ENCODE peak calls at places on chromosome X, in five cellular contexts. P, X, J, F and C are unnamed samples.

GRCh38 chrX:114976321-114976720 is 41.1 kb downstream of the IL13RA2 start:
- DNase-seq in J (no peak), X (no peak), P (no peak), F (no peak), C (no peak)

GRCh38 chrX:19377799-19378198 is 34.1 kb downstream of the PDHA1 start:
- DNase-seq in P (no peak), J (no peak), F (no peak), X (no peak), C (no peak)

GRCh38 chrX:111616786-111617185 is 64.2 kb upstream of the ALG13 start:
- DNase-seq in J (no peak), X (no peak), P (no peak), F (no peak), C (no peak)

GRCh38 chrX:10529344-10529743 is 91.0 kb downstream of the MID1 start:
- DNase-seq in J (no peak), F (no peak), P (no peak), X (no peak), C (no peak)

GRCh38 chrX:124555036-124555595 is 208.8 kb downstream of the SH2D1A start:
- DNase-seq in F (no peak), P (no peak), J (no peak), X (no peak), C (no peak)

GRCh38 chrX:150060406-150060805 is 122.1 kb upstream of the EOLA2 start:
- DNase-seq in P (no peak), F (no peak), J (no peak), X (no peak), C (no peak)

GRCh38 chrX:72037601-72038000 is 94.1 kb downstream of the RTL5 start:
- DNase-seq in X (no peak), J (no peak), P (no peak), F (no peak), C (no peak)

GRCh38 chrX:118847676-118848075 is 24.1 kb downstream of the ZCCHC12 start:
- DNase-seq in P (no peak), X (no peak), F (no peak), J (peak; percentile 34), C (no peak)

GRCh38 chrX:96987228-96987627 is 103.5 kb downstream of the RPA4 start:
- DNase-seq in X (no peak), P (no peak), J (no peak), F (no peak), C (no peak)

GRCh38 chrX:26146024-26146423 is 7.9 kb downstream of the MAGEB18 start:
- DNase-seq in X (no peak), F (no peak), P (no peak), J (no peak), C (no peak)

GRCh38 chrX:124217289-124218251 is 114.9 kb upstream of the TEX13D start:
- DNase-seq in P (no peak), X (peak; percentile 20), J (no peak), F (no peak), C (peak; percentile 44)

GRCh38 chrX:119622356-119623232 is 16.4 kb upstream of the NKRF start:
- DNase-seq in J (no peak), X (peak; percentile 46), F (no peak), P (no peak), C (no peak)

GRCh38 chrX:132119821-132120220 is 8.0 kb downstream of the FRMD7 start:
- DNase-seq in P (no peak), X (no peak), F (no peak), J (no peak), C (no peak)

GRCh38 chrX:27679281-27679680 is 89.1 kb downstream of the DCAF8L2 start:
- DNase-seq in X (no peak), F (no peak), J (no peak), P (no peak), C (no peak)

GRCh38 chrX:39871648-39872047 is 226.1 kb downstream of the BCOR start:
- DNase-seq in J (no peak), F (no peak), P (no peak), X (no peak), C (no peak)

GRCh38 chrX:23434356-23434884 is 99.8 kb downstream of the PTCHD1 start:
- DNase-seq in P (peak; percentile 37), F (peak; percentile 58), J (no peak), X (peak; percentile 66), C (no peak)

GRCh38 chrX:108696690-108697089 is 39.7 kb downstream of the IRS4 start:
- DNase-seq in F (no peak), J (no peak), P (no peak), X (no peak), C (no peak)

GRCh38 chrX:9703406-9703805 is 62.2 kb downstream of the GPR143 start:
- DNase-seq in J (no peak), F (no peak), P (no peak), X (no peak), C (no peak)

GRCh38 chrX:31423575-31424284 is 351.9 kb upstream of the FTHL17 start:
- DNase-seq in J (peak; percentile 7), X (peak; percentile 29), F (no peak), P (peak; percentile 61), C (no peak)

GRCh38 chrX:131201986-131202385 is 87.1 kb downstream of the IGSF1 start:
- DNase-seq in F (no peak), J (no peak), X (no peak), P (no peak), C (no peak)

GRCh38 chrX:3713225-3713936 is at the start of gene PRKX:
- DNase-seq in J (peak; percentile 86), X (peak; percentile 67), F (peak; percentile 75), P (peak; percentile 52), C (peak; percentile 58)

GRCh38 chrX:134173541-134174272 is 63.3 kb upstream of the CCDC160 start:
- DNase-seq in F (no peak), J (no peak), X (no peak), P (no peak), C (no peak)

GRCh38 chrX:149513713-149514427 is 8.8 kb upstream of the IDS start:
- DNase-seq in J (no peak), X (no peak), F (no peak), P (no peak), C (no peak)

GRCh38 chrX:141632124-141632523 is 42.6 kb downstream of the SPANXA2 start:
- DNase-seq in F (no peak), P (no peak), X (no peak), J (no peak), C (no peak)

GRCh38 chrX:11137543-11138139 is 26.5 kb downstream of the HCCS start:
- DNase-seq in F (no peak), J (no peak), X (no peak), P (no peak), C (no peak)

GRCh38 chrX:16882188-16882587 is 12.0 kb upstream of the RBBP7 start:
- DNase-seq in F (peak; percentile 51), X (no peak), P (peak; percentile 62), J (no peak), C (no peak)

GRCh38 chrX:68443155-68443868 is 10.0 kb upstream of the OPHN1 start:
- DNase-seq in J (no peak), F (no peak), P (no peak), X (peak; percentile 19), C (no peak)

GRCh38 chrX:13498220-13498619 is 71.2 kb upstream of the EGFL6 start:
- DNase-seq in X (no peak), F (no peak), J (no peak), P (no peak), C (no peak)

GRCh38 chrX:9670136-9670905 is 95.3 kb downstream of the GPR143 start:
- DNase-seq in J (peak; percentile 27), P (no peak), F (no peak), X (no peak), C (no peak)

GRCh38 chrX:150405576-150405975 is 42.5 kb downstream of the MAMLD1 start:
- DNase-seq in J (peak; percentile 10), F (no peak), P (no peak), X (no peak), C (no peak)

GRCh38 chrX:111955916-111956315 is 79.9 kb downstream of the TRPC5OS start:
- DNase-seq in X (no peak), F (no peak), J (no peak), P (no peak), C (no peak)

GRCh38 chrX:9662148-9662547 is 103.5 kb downstream of the GPR143 start:
- DNase-seq in P (no peak), X (no peak), F (no peak), J (no peak), C (no peak)

GRCh38 chrX:67555578-67556203 is 11.9 kb downstream of the AR start:
- DNase-seq in P (no peak), F (no peak), X (no peak), J (peak; percentile 38), C (no peak)

GRCh38 chrX:131565909-131566308 is 22.0 kb downstream of the OR13H1 start:
- DNase-seq in P (no peak), F (no peak), X (no peak), J (peak; percentile 45), C (no peak)

GRCh38 chrX:32572644-32573043 is 638.7 kb downstream of the DMD start:
- DNase-seq in X (no peak), P (no peak), J (no peak), F (no peak), C (no peak)

DNA sequence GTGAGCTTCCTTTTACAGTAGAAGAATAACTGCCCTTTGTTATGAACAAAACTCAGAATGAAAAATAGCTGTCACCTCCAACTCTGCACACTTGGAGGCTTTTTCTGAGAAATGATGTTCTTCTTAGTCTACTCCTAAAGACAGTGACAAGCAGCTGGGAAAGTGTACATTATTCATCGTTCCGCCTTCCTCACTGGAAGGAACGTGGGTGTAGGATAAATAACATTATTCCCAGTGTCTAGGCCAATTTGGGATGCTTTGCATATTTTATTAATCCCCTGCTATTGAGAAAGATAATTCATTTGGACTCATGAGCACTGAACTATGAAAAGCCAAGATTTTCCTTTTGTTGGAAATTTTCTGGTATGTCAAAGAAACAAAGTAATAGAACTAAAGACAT is 87.8 kb downstream of the VCX2 start:
- DNase-seq in P (no peak), F (no peak), J (no peak), X (no peak), C (no peak)
- H3K27ac ChIP-seq in P (no peak overlapping the region), F (no peak overlapping the region), J (no peak overlapping the region), X (no peak overlapping the region), C (no peak overlapping the region)

GRCh38 chrX:78964598-78964997 is 19.4 kb downstream of the P2RY10 start:
- DNase-seq in X (no peak), J (no peak), F (no peak), P (no peak), C (no peak)
- H3K27me3 ChIP-seq in X (no peaks in the 10 kb centered on the region), J (no peaks in the 10 kb centered on the region), F (no peaks in the 10 kb centered on the region), P (no peaks in the 10 kb centered on the region), C (no peaks in the 10 kb centered on the region)

DNA sequence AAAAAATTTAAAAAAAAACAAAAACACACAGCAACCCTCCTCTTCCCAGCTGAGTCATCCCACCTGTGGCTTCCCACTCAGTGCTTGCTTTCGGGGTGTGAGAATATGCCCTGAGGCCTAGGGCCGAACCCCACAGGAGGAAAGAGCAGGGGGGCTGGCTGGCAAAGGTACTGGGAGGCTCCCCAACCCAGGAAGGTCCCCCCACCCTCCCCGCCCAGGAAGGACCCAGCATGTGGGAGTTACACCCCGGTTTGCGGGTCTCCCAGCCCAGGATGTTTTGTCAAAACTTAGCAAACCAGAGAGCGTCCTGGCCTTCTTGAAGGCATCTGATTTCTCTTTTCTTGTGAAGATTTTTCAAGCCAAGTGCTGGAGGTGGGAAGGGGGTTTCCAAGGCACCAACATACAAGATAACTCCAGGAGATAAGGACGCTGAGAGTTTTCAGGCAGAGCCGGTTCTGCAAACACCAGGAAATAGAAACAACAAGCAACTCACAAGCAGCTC is 25.7 kb upstream of the CSF2RA start:
- DNase-seq in X (no peak), P (no peak), J (no peak), F (no peak), C (no peak)
- TF ChIP-seq CTCF in X (no peak), P (no peak), J (no peak), F (no peak), C (no peak)

GRCh38 chrX:103716967-103717366 is 6.3 kb downstream of the TMEM31 start:
- DNase-seq in X (no peak), F (no peak), P (no peak), J (no peak), C (no peak)
- H3K27ac ChIP-seq in X (no peak overlapping the region), F (no peak overlapping the region), P (no peak overlapping the region), J (no peak overlapping the region), C (no peak overlapping the region)